ENCODE peak calls at places on chromosomes 13 and 19, in eight cellular contexts. S is NCI-H345, G is AG08395, N is AG04450, Q is A549, X is immature natural killer cell, P is IMR-90, E is AG09319. J is an unnamed sample.
A peak's percentile ranks its signal among the peaks of the same experiment; 100 is the strongest.

GRCh38 chr13:113672002-113672651 is 5.1 kb downstream of the GRK1 start:
- DNase-seq in G (no peak), E (no peak), P (no peak), S (no peak), Q (no peak), N (no peak), X (no peak), J (no peak)

GRCh38 chr19:56270676-56271075 is 1.9 kb upstream of the EDDM13 start:
- DNase-seq in Q (no peak), N (no peak), S (no peak), G (peak; percentile 34), P (peak; percentile 14), E (no peak), X (peak; percentile 13), J (peak; percentile 97)

GRCh38 chr19:11322269-11323024 is 17.0 kb downstream of the RAB3D start:
- DNase-seq in N (no peak), S (no peak), P (peak; percentile 37), E (no peak), G (no peak), X (no peak), Q (no peak), J (no peak)

GRCh38 chr19:49767380-49767779 is 579 bp downstream of the AP2A1 start:
- DNase-seq in S (no peak), G (peak; percentile 24), N (no peak), P (no peak), X (no peak), E (no peak), Q (no peak), J (peak; percentile 35)

GRCh38 chr19:48635263-48635965 is 1.8 kb downstream of the DBP start:
- DNase-seq in S (peak; percentile 65), E (no peak), Q (peak; percentile 73), G (peak; percentile 67), X (peak; percentile 69), P (no peak), N (no peak), J (peak; percentile 58)

GRCh38 chr13:26457212-26457611 is 100.3 kb upstream of the WASF3 start:
- DNase-seq in G (no peak), E (no peak), N (no peak), X (no peak), Q (peak; percentile 5), P (no peak), S (no peak), J (peak; percentile 16)

GRCh38 chr13:30159446-30159839 is 147.9 kb downstream of the KATNAL1 start:
- DNase-seq in N (peak; percentile 62), G (peak; percentile 82), Q (no peak), E (no peak), X (no peak), P (peak; percentile 94), S (no peak), J (no peak)

GRCh38 chr13:105969761-105970160 is 565.7 kb downstream of the EFNB2 start:
- DNase-seq in X (no peak), G (no peak), E (no peak), N (no peak), Q (peak; percentile 61), P (no peak), S (no peak), J (no peak)

GRCh38 chr13:73683746-73684145 is 450.5 kb downstream of the KLF12 start:
- DNase-seq in X (no peak), S (no peak), P (no peak), E (no peak), N (no peak), G (no peak), Q (no peak), J (no peak)

GRCh38 chr13:108249150-108249549 is 20.4 kb upstream of the TNFSF13B start:
- DNase-seq in X (no peak), Q (no peak), E (no peak), P (no peak), S (no peak), N (no peak), G (no peak), J (no peak)

GRCh38 chr13:97224544-97225324 is 2.6 kb downstream of the MBNL2 start:
- DNase-seq in N (no peak), Q (no peak), E (no peak), G (peak; percentile 33), X (peak; percentile 46), P (peak; percentile 41), S (peak; percentile 68), J (no peak)

GRCh38 chr19:7605490-7606222 is 10.0 kb downstream of the CAMSAP3 start:
- DNase-seq in P (no peak), S (peak; percentile 25), X (no peak), Q (peak; percentile 72), N (no peak), G (no peak), E (no peak), J (peak; percentile 58)

GRCh38 chr19:50669319-50670101 is 20.3 kb downstream of the C19orf81 start:
- DNase-seq in X (peak; percentile 13), G (peak; percentile 66), S (no peak), Q (peak; percentile 61), P (peak; percentile 15), N (no peak), E (no peak), J (peak; percentile 26)

GRCh38 chr13:64234255-64234654 is 2818.6 kb upstream of the PCDH20 start:
- DNase-seq in S (no peak), N (no peak), G (no peak), X (no peak), Q (no peak), P (peak; percentile 65), E (no peak), J (no peak)

GRCh38 chr13:94712812-94713555 is 639 bp upstream of the SOX21 start:
- DNase-seq in E (peak; percentile 11), P (peak; percentile 46), S (peak; percentile 86), G (peak; percentile 44), Q (peak; percentile 55), X (no peak), N (no peak), J (peak; percentile 23)

GRCh38 chr19:32876919-32877285 is 7.3 kb upstream of the SLC7A9 start:
- DNase-seq in N (no peak), X (no peak), P (peak; percentile 50), E (no peak), Q (peak; percentile 70), S (no peak), G (no peak), J (no peak)

GRCh38 chr19:5342573-5343201 is 2.1 kb upstream of the PTPRS start:
- DNase-seq in E (no peak), S (no peak), P (no peak), G (no peak), X (no peak), N (no peak), Q (no peak), J (no peak)

GRCh38 chr13:113962975-113963374 is 10.9 kb downstream of the C13orf46 start:
- DNase-seq in P (no peak), S (no peak), G (no peak), X (no peak), N (no peak), E (no peak), Q (no peak), J (no peak)

GRCh38 chr13:31675521-31675953 is 63.8 kb upstream of the RXFP2 start:
- DNase-seq in E (no peak), S (no peak), N (no peak), G (peak; percentile 22), Q (no peak), P (no peak), X (no peak), J (no peak)

GRCh38 chr19:12783849-12784393 is 7.4 kb upstream of the JUNB start:
- DNase-seq in G (no peak), N (no peak), Q (peak; percentile 87), E (no peak), X (no peak), S (no peak), P (no peak), J (no peak)

GRCh38 chr19:18735324-18735723 is 51.8 kb downstream of the CRTC1 start:
- DNase-seq in P (no peak), G (no peak), Q (no peak), N (no peak), S (no peak), E (no peak), X (no peak), J (no peak)

GRCh38 chr13:51584731-51585191 is 499 bp downstream of the WDFY2 start:
- DNase-seq in G (no peak), E (no peak), Q (peak; percentile 66), P (peak; percentile 37), S (peak; percentile 46), X (peak; percentile 77), N (no peak), J (peak; percentile 67)

GRCh38 chr19:3459322-3459881 is 20.9 kb downstream of the SMIM24 start:
- DNase-seq in G (peak; percentile 96), N (peak; percentile 58), Q (peak; percentile 93), E (peak; percentile 69), P (peak; percentile 94), X (peak; percentile 6), S (no peak), J (no peak)